ENCODE peak calls at places on chromosome 10, in ten cellular contexts. C is stomach, L is endothelial cell of umbilical vein, H is transverse colon, Z is SK-N-SH, K is breast epithelium, G is spleen, P is HCT116, E is sigmoid colon, F is suprapubic skin. N is an unnamed sample. For H3K4me1, the result is how much of the 10 kb centered on the place peaks cover.

GRCh38 chr10:10222288-10222945 is 795.3 kb upstream of the CELF2 start:
- DNase-seq in C (no peak), L (no peak), H (no peak), Z (no peak), K (no peak), G (no peak), P (no peak), E (no peak), F (no peak), N (no peak)

GRCh38 chr10:71489077-71489476 is 92.4 kb downstream of the CDH23 start:
- DNase-seq in C (no peak), L (no peak), H (no peak), Z (no peak), K (no peak), G (no peak), P (no peak), E (no peak), F (no peak), N (no peak)

GRCh38 chr10:43255644-43256431 is 11.0 kb downstream of the RASGEF1A start:
- DNase-seq in C (peak), L (peak), H (no peak), Z (peak), K (peak), G (peak), P (peak), E (no peak), F (no peak), N (peak)

GRCh38 chr10:87750001-87750651 is 67.9 kb downstream of the ATAD1 start:
- DNase-seq in C (no peak), L (no peak), H (no peak), Z (no peak), K (no peak), G (no peak), P (no peak), E (no peak), F (no peak), N (no peak)

GRCh38 chr10:11789956-11790355 is 33.2 kb upstream of the PROSER2 start:
- DNase-seq in C (no peak), L (no peak), H (no peak), Z (no peak), K (no peak), G (peak), P (no peak), E (no peak), F (no peak), N (no peak)

GRCh38 chr10:101563497-101564040 is 24.5 kb downstream of the POLL start:
- DNase-seq in C (peak), L (no peak), H (no peak), Z (peak), K (no peak), G (no peak), P (no peak), E (no peak), F (no peak), N (peak)

GRCh38 chr10:7589748-7590147 is 77.0 kb downstream of the ITIH5 start:
- DNase-seq in C (no peak), L (no peak), H (no peak), Z (no peak), K (no peak), G (peak), P (no peak), E (no peak), F (no peak), N (no peak)

GRCh38 chr10:132591166-132591971 is 53.8 kb downstream of the INPP5A start:
- DNase-seq in C (peak), L (peak), H (peak), Z (no peak), K (no peak), G (no peak), P (no peak), E (peak), F (peak), N (no peak)

GRCh38 chr10:28991738-28992270 is 297.1 kb upstream of the LYZL1 start:
- DNase-seq in C (peak), L (peak), H (peak), Z (peak), K (no peak), G (no peak), P (peak), E (no peak), F (no peak), N (no peak)

GRCh38 chr10:16890691-16891090 is 73.5 kb upstream of the RSU1 start:
- DNase-seq in C (no peak), L (no peak), H (no peak), Z (no peak), K (no peak), G (no peak), P (no peak), E (no peak), F (no peak), N (no peak)

GRCh38 chr10:47425813-47426419 is 41.8 kb upstream of the ZNF488 start:
- DNase-seq in C (no peak), L (no peak), H (no peak), Z (no peak), K (no peak), G (peak), P (no peak), E (no peak), F (no peak), N (peak)

GRCh38 chr10:107144490-107144889 is 20.0 kb downstream of the SORCS1 start:
- DNase-seq in C (no peak), L (no peak), H (no peak), Z (no peak), K (no peak), G (no peak), P (no peak), E (no peak), F (no peak), N (no peak)

GRCh38 chr10:129742742-129743550 is 221.1 kb downstream of the EBF3 start:
- DNase-seq in C (peak), L (no peak), H (no peak), Z (no peak), K (no peak), G (peak), P (no peak), E (peak), F (peak), N (peak)

GRCh38 chr10:86335831-86336230 is 30.8 kb downstream of the GRID1 start:
- DNase-seq in C (no peak), L (no peak), H (no peak), Z (no peak), K (no peak), G (peak), P (no peak), E (peak), F (peak), N (no peak)

GRCh38 chr10:126892873-126893175 is 12.4 kb upstream of the DOCK1 start:
- DNase-seq in C (no peak), L (no peak), H (no peak), Z (no peak), K (no peak), G (no peak), P (no peak), E (no peak), F (no peak), N (no peak)

GRCh38 chr10:113139695-113140094 is 189.6 kb downstream of the TCF7L2 start:
- DNase-seq in C (no peak), L (no peak), H (no peak), Z (peak), K (no peak), G (no peak), P (no peak), E (no peak), F (no peak), N (no peak)

GRCh38 chr10:3872700-3873099 is 87.7 kb upstream of the KLF6 start:
- DNase-seq in C (no peak), L (no peak), H (no peak), Z (no peak), K (peak), G (no peak), P (no peak), E (no peak), F (no peak), N (no peak)

GRCh38 chr10:16597656-16598055 is 76.0 kb upstream of the C1QL3 start:
- DNase-seq in C (no peak), L (peak), H (no peak), Z (no peak), K (no peak), G (no peak), P (no peak), E (no peak), F (no peak), N (no peak)

GRCh38 chr10:102970941-102971340 is 52.8 kb downstream of the CNNM2 start:
- DNase-seq in C (no peak), L (no peak), H (no peak), Z (no peak), K (no peak), G (no peak), P (no peak), E (no peak), F (no peak), N (no peak)

GRCh38 chr10:96587255-96588059 is 645 bp upstream of the TM9SF3 start:
- DNase-seq in C (peak), L (peak), H (peak), Z (no peak), K (no peak), G (no peak), P (peak), E (peak), F (peak), N (no peak)

GRCh38 chr10:133180915-133181639 is 21.1 kb downstream of the KNDC1 start:
- DNase-seq in C (no peak), L (no peak), H (no peak), Z (no peak), K (no peak), G (peak), P (no peak), E (no peak), F (no peak), N (no peak)

GRCh38 chr10:32577448-32577847 is 131.5 kb downstream of the CCDC7 start:
- DNase-seq in C (no peak), L (no peak), H (no peak), Z (no peak), K (no peak), G (no peak), P (no peak), E (no peak), F (no peak), N (no peak)

GRCh38 chr10:79193694-79194382 is 125.1 kb downstream of the ZMIZ1 start:
- DNase-seq in C (no peak), L (no peak), H (no peak), Z (no peak), K (no peak), G (no peak), P (no peak), E (no peak), F (no peak), N (no peak)

GRCh38 chr10:79191951-79192676 is 123.3 kb downstream of the ZMIZ1 start:
- DNase-seq in C (no peak), L (no peak), H (no peak), Z (no peak), K (no peak), G (no peak), P (no peak), E (no peak), F (no peak), N (no peak)

GRCh38 chr10:79190740-79191261 is 122.0 kb downstream of the ZMIZ1 start:
- DNase-seq in C (no peak), L (no peak), H (no peak), Z (no peak), K (no peak), G (no peak), P (no peak), E (no peak), F (no peak), N (no peak)

GRCh38 chr10:79195091-79195923 is 126.5 kb downstream of the ZMIZ1 start:
- DNase-seq in C (peak), L (peak), H (peak), Z (peak), K (peak), G (peak), P (peak), E (peak), F (peak), N (no peak)

GRCh38 chr10:79192677-79193003 is 123.9 kb downstream of the ZMIZ1 start:
- DNase-seq in C (no peak), L (peak), H (no peak), Z (no peak), K (no peak), G (no peak), P (no peak), E (no peak), F (no peak), N (no peak)
- H3K4me1 ChIP-seq in C (half or more), L (under half), H (under half), Z (under half), K (under half), G (half or more), P (half or more), E (half or more), F (half or more), N (half or more)

GRCh38 chr10:78937388-78937787 is 131.4 kb upstream of the ZMIZ1 start:
- DNase-seq in C (no peak), L (no peak), H (no peak), Z (no peak), K (no peak), G (peak), P (no peak), E (no peak), F (no peak), N (no peak)

GRCh38 chr10:78936412-78937342 is 132.1 kb upstream of the ZMIZ1 start:
- DNase-seq in C (peak), L (no peak), H (no peak), Z (no peak), K (no peak), G (peak), P (no peak), E (no peak), F (no peak), N (no peak)

GRCh38 chr10:78938695-78939672 is 129.8 kb upstream of the ZMIZ1 start:
- DNase-seq in C (no peak), L (no peak), H (no peak), Z (no peak), K (no peak), G (peak), P (no peak), E (no peak), F (no peak), N (no peak)

GRCh38 chr10:78935697-78936407 is 132.9 kb upstream of the ZMIZ1 start:
- DNase-seq in C (no peak), L (no peak), H (no peak), Z (no peak), K (no peak), G (peak), P (no peak), E (no peak), F (no peak), N (no peak)

GRCh38 chr10:78937800-78938694 is 130.7 kb upstream of the ZMIZ1 start:
- DNase-seq in C (no peak), L (peak), H (no peak), Z (peak), K (no peak), G (peak), P (no peak), E (no peak), F (no peak), N (no peak)
- TF ChIP-seq POLR2AphosphoS5 in C (no peak), L (peak), H (no peak), Z (no peak), K (no peak), G (peak), P (no peak), E (no peak), F (no peak), N (no peak)

DNA sequence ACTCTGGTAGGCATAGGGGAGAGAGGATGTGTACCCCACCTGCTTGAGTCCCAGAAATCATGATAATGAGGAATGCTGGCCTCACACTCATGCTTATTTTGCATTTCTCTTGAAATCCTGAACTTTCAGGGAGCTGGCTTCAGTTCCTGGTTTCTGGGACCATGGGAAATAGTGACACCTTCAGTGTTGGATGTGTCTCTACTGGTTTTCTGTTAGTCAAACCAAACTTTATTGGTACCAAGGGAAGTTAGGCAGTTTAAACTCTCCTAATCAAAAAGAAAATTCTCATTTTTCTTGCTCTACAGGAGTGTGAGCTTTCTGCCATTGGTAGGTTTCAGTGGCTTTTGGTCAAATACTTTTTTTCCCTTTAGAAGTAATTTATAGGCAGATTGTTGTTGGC is 11.8 kb upstream of the PCGF5 start:
- DNase-seq in C (no peak), L (no peak), H (no peak), Z (no peak), K (no peak), G (no peak), P (no peak), E (no peak), F (no peak), N (no peak)
- H3K4me1 ChIP-seq in C (under half), L (under half), H (under half), Z (under half), K (under half), G (under half), P (under half), E (under half), F (under half), N (under half)

GRCh38 chr10:124739119-124739921 is 4.9 kb downstream of the FAM53B start:
- DNase-seq in C (no peak), L (no peak), H (no peak), Z (no peak), K (no peak), G (no peak), P (no peak), E (peak), F (no peak), N (no peak)

GRCh38 chr10:124741922-124742417 is 2.2 kb downstream of the FAM53B start:
- DNase-seq in C (no peak), L (no peak), H (peak), Z (no peak), K (no peak), G (peak), P (no peak), E (peak), F (peak), N (no peak)

GRCh38 chr10:124739996-124740373 is 4.2 kb downstream of the FAM53B start:
- DNase-seq in C (no peak), L (no peak), H (no peak), Z (no peak), K (no peak), G (no peak), P (no peak), E (no peak), F (no peak), N (no peak)

GRCh38 chr10:124741281-124741921 is 2.8 kb downstream of the FAM53B start:
- DNase-seq in C (peak), L (peak), H (peak), Z (peak), K (peak), G (peak), P (peak), E (peak), F (peak), N (no peak)

DNA sequence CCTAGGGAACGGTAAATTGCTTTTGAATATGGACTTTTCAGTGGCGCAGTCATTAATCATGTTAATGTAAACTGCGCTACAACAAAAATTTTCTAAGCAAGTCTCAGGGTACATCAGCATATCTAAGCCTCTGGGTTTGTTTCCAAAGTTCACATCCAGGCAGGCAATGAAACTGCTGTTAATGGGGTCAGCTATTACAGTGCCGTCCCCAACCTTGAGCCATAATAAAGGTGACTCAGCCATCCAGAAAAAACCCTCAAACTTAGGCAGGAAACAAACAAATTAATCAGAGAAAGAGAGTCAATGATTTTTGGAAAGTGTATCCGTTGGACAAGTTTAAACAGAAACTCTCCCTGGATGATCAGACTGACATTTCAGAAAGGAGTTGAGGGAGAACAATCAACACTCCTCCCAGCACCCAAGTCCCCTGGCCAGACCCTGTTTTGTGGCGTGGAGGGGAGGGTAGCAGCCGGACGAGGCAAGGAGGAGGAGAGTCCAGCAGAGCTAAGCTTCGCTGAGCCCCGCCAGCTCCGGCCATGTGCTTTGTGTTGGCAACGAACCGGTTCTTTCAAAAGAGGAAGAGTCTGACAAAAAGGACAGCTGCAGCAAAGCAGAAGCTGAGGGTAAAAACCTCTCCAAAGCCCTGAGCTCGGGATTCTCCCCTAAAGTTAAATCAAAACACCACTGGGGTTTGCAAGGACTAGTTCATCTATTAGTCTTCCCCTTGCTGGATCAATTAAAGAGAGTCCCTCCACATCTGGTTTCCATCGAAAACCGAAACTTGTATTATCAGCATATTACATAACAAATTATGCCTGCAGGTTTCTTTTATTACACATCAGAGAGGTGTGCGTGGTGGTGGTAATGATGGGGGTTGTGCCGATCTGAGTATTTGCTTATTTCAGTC is 3.6 kb downstream of the FAM53B start:
- DNase-seq in C (no peak), L (peak), H (peak), Z (no peak), K (no peak), G (peak), P (no peak), E (peak), F (peak), N (peak)
- TF ChIP-seq POLR2AphosphoS5 in C (peak), L (no peak), H (no peak), Z (no peak), K (no peak), G (peak), P (no peak), E (peak), F (no peak), N (no peak)